ENCODE peak calls at places on chromosomes 2 and 18, in six cellular contexts. D is NCI-H1092 treated with DMSO at 0.1 percent for 48 hours; H is M059J; B is naive thymus-derived CD4-positive, alpha-beta T cell; T is cardiac septum; S is IMR-90. P is an unnamed sample.

GRCh38 chr2:27501042-27501441 is 4.4 kb downstream of the GCKR start:
- DNase-seq in T (no peak), H (peak), D (peak), S (no peak), B (no peak), P (no peak)

GRCh38 chr2:157936464-157936863 is 60.3 kb upstream of the ACVR1 start:
- DNase-seq in H (peak), B (no peak), T (no peak), D (no peak), S (no peak), P (no peak)

GRCh38 chr2:19541884-19542283 is 183.5 kb upstream of the OSR1 start:
- DNase-seq in B (no peak), D (peak), T (no peak), H (peak), S (no peak), P (no peak)

GRCh38 chr2:196242131-196242620 is 70.8 kb upstream of the STK17B start:
- DNase-seq in S (peak), D (no peak), H (peak), B (no peak), T (no peak), P (no peak)

GRCh38 chr2:79860233-79861058 is 347.6 kb downstream of the CTNNA2 start:
- DNase-seq in H (peak), D (no peak), T (no peak), B (no peak), S (peak), P (no peak)

GRCh38 chr2:71474744-71475421 is 21.5 kb downstream of the DYSF start:
- DNase-seq in B (no peak), D (no peak), T (peak), H (no peak), S (no peak), P (no peak)

GRCh38 chr18:73279499-73279898 is 411.7 kb upstream of the NETO1 start:
- DNase-seq in D (no peak), B (no peak), T (peak), H (peak), S (no peak), P (no peak)

GRCh38 chr2:189327879-189328351 is 113.4 kb upstream of the WDR75 start:
- DNase-seq in T (no peak), S (peak), B (no peak), D (no peak), H (no peak), P (no peak)

GRCh38 chr2:70766357-70767093 is 1.5 kb downstream of the ADD2 start:
- DNase-seq in T (no peak), B (no peak), S (no peak), D (no peak), H (no peak), P (no peak)

GRCh38 chr18:22637787-22638186 is 220.1 kb upstream of the CTAGE1 start:
- DNase-seq in S (peak), T (no peak), B (no peak), H (peak), D (no peak), P (peak)

GRCh38 chr2:231017250-231017636 is 20.1 kb upstream of the C2orf72 start:
- DNase-seq in H (peak), S (no peak), B (no peak), T (no peak), D (no peak), P (no peak)

GRCh38 chr2:42545714-42546390 is 22.6 kb upstream of the MTA3 start:
- DNase-seq in B (no peak), S (no peak), H (no peak), D (no peak), T (no peak), P (no peak)

GRCh38 chr2:12034303-12034861 is 287.9 kb downstream of the LPIN1 start:
- DNase-seq in S (no peak), D (no peak), B (no peak), H (no peak), T (no peak), P (no peak)